ENCODE peak calls at places on chromosomes 13 and 19, in four cellular contexts. M is prostate gland, O is gastrocnemius medialis, A is uterus. G is an unnamed sample.

GRCh38 chr19:3054972-3055740 is 7.1 kb downstream of the TLE5 start:
- DNase-seq in M (peak), O (no peak), A (no peak), G (no peak)

GRCh38 chr13:79589605-79590511 is 108.9 kb downstream of the NDFIP2 start:
- DNase-seq in M (peak), O (no peak), A (no peak), G (peak)

GRCh38 chr19:17830567-17831418 is 9.5 kb upstream of the INSL3 start:
- DNase-seq in M (peak), O (no peak), A (peak), G (no peak)

GRCh38 chr19:56136362-56136761 is 4.7 kb upstream of the ZNF444 start:
- DNase-seq in M (no peak), O (no peak), A (no peak), G (no peak)

GRCh38 chr19:48708471-48708870 is 11.1 kb downstream of the MAMSTR start:
- DNase-seq in M (no peak), O (no peak), A (no peak), G (no peak)

GRCh38 chr13:20392530-20392929 is 133.1 kb downstream of the CRYL1 start:
- DNase-seq in M (no peak), O (no peak), A (no peak), G (no peak)

GRCh38 chr19:13652810-13653590 is 111.3 kb upstream of the MRI1 start:
- DNase-seq in M (no peak), O (no peak), A (no peak), G (no peak)

GRCh38 chr19:4556574-4557185 is 2.8 kb downstream of the SEMA6B start:
- DNase-seq in M (no peak), O (no peak), A (no peak), G (no peak)

GRCh38 chr19:48624791-48625723 is 5.8 kb downstream of the SPHK2 start:
- DNase-seq in M (no peak), O (no peak), A (no peak), G (no peak)

GRCh38 chr13:51154029-51154555 is 43.0 kb upstream of the C13orf42 start:
- DNase-seq in M (no peak), O (no peak), A (no peak), G (no peak)

GRCh38 chr13:37534181-37534580 is 64.4 kb downstream of the POSTN start:
- DNase-seq in M (no peak), O (no peak), A (no peak), G (no peak)

GRCh38 chr13:58587183-58587582 is 955.6 kb downstream of the PCDH17 start:
- DNase-seq in M (no peak), O (no peak), A (no peak), G (no peak)

GRCh38 chr13:112132142-112132541 is 65.2 kb downstream of the SOX1 start:
- DNase-seq in M (no peak), O (no peak), A (no peak), G (peak)

GRCh38 chr19:48635263-48635965 is 1.8 kb downstream of the DBP start:
- DNase-seq in M (peak), O (peak), A (peak), G (peak)

GRCh38 chr19:52748336-52748950 is 13.6 kb upstream of the ZNF611 start:
- DNase-seq in M (peak), O (no peak), A (peak), G (no peak)

GRCh38 chr13:90447034-90447734 is 900.3 kb upstream of the MIR17HG start:
- DNase-seq in M (no peak), O (no peak), A (no peak), G (no peak)

GRCh38 chr19:51489113-51489512 is 10.8 kb downstream of the CEACAM18 start:
- DNase-seq in M (no peak), O (no peak), A (no peak), G (peak)

GRCh38 chr13:60591348-60591747 is 194.3 kb downstream of the TDRD3 start:
- DNase-seq in M (no peak), O (no peak), A (no peak), G (no peak)

GRCh38 chr13:43006893-43007631 is 15.0 kb upstream of the EPSTI1 start:
- DNase-seq in M (no peak), O (no peak), A (no peak), G (no peak)

GRCh38 chr13:29754486-29754806 is 96.0 kb downstream of the UBL3 start:
- DNase-seq in M (no peak), O (no peak), A (no peak), G (no peak)

GRCh38 chr13:62678039-62678438 is 1262.4 kb upstream of the PCDH20 start:
- DNase-seq in M (no peak), O (no peak), A (no peak), G (no peak)

GRCh38 chr13:50991624-50992610 is 82.3 kb downstream of the RNASEH2B start:
- DNase-seq in M (no peak), O (no peak), A (no peak), G (no peak)

GRCh38 chr13:98738213-98738612 is 14.3 kb downstream of the SLC15A1 start:
- DNase-seq in M (no peak), O (no peak), A (no peak), G (no peak)

GRCh38 chr19:33767898-33768413 is 28.7 kb upstream of the KCTD15 start:
- DNase-seq in M (no peak), O (no peak), A (no peak), G (no peak)

GRCh38 chr19:40718774-40719391 is 2.0 kb downstream of the ITPKC start:
- DNase-seq in M (peak), O (peak), A (peak), G (peak)

GRCh38 chr13:24348797-24349515 is 39.6 kb downstream of the C1QTNF9 start:
- DNase-seq in M (peak), O (no peak), A (no peak), G (no peak)

GRCh38 chr19:48258350-48258749 is 2.6 kb upstream of the CARD8 start:
- DNase-seq in M (no peak), O (no peak), A (no peak), G (no peak)

GRCh38 chr13:95153647-95154405 is 147.4 kb downstream of the ABCC4 start:
- DNase-seq in M (no peak), O (no peak), A (no peak), G (no peak)

GRCh38 chr13:78182813-78183212 is 264.2 kb upstream of the EDNRB start:
- DNase-seq in M (no peak), O (no peak), A (no peak), G (no peak)

GRCh38 chr13:60765700-60766411 is 368.8 kb downstream of the TDRD3 start:
- DNase-seq in M (peak), O (no peak), A (no peak), G (no peak)

GRCh38 chr13:25135896-25136295 is 36.2 kb downstream of the AMER2 start:
- DNase-seq in M (no peak), O (no peak), A (no peak), G (no peak)

GRCh38 chr19:48596679-48597465 is 9.7 kb upstream of the SPACA4 start:
- DNase-seq in M (no peak), O (no peak), A (no peak), G (no peak)

GRCh38 chr19:37551123-37551993 is 43.2 kb downstream of the ZNF571 start:
- DNase-seq in M (no peak), O (no peak), A (no peak), G (no peak)

GRCh38 chr19:17404621-17405249 is 695 bp downstream of the BST2 start:
- DNase-seq in M (no peak), O (no peak), A (no peak), G (no peak)

GRCh38 chr13:45473627-45474026 is 8.9 kb downstream of the COG3 start:
- DNase-seq in M (no peak), O (no peak), A (no peak), G (no peak)

GRCh38 chr19:48325265-48325910 is at the start of gene EMP3:
- DNase-seq in M (peak), O (peak), A (peak), G (peak)

GRCh38 chr19:33040994-33041827 is 23.5 kb downstream of the RHPN2 start:
- DNase-seq in M (no peak), O (no peak), A (no peak), G (no peak)

GRCh38 chr13:73141292-73141771 is 82.5 kb downstream of the KLF5 start:
- DNase-seq in M (no peak), O (no peak), A (no peak), G (no peak)

GRCh38 chr13:79805317-79805716 is 324.4 kb downstream of the NDFIP2 start:
- DNase-seq in M (no peak), O (no peak), A (no peak), G (no peak)

GRCh38 chr19:7697721-7698287 is 4.1 kb downstream of the FCER2 start:
- DNase-seq in M (no peak), O (no peak), A (no peak), G (no peak)

GRCh38 chr19:7691497-7691896 is 10.4 kb downstream of the FCER2 start:
- DNase-seq in M (no peak), O (no peak), A (no peak), G (no peak)

GRCh38 chr19:7692417-7693088 is 9.4 kb downstream of the FCER2 start:
- DNase-seq in M (no peak), O (no peak), A (no peak), G (no peak)

GRCh38 chr19:7690779-7691258 is 10.2 kb downstream of the TRAPPC5 start:
- DNase-seq in M (no peak), O (no peak), A (no peak), G (no peak)

GRCh38 chr19:7694499-7694898 is 7.4 kb downstream of the FCER2 start:
- DNase-seq in M (no peak), O (no peak), A (no peak), G (no peak)
- TF ChIP-seq POLR2A in M (no peak), O (no peak), A (no peak), G (no peak)

DNA sequence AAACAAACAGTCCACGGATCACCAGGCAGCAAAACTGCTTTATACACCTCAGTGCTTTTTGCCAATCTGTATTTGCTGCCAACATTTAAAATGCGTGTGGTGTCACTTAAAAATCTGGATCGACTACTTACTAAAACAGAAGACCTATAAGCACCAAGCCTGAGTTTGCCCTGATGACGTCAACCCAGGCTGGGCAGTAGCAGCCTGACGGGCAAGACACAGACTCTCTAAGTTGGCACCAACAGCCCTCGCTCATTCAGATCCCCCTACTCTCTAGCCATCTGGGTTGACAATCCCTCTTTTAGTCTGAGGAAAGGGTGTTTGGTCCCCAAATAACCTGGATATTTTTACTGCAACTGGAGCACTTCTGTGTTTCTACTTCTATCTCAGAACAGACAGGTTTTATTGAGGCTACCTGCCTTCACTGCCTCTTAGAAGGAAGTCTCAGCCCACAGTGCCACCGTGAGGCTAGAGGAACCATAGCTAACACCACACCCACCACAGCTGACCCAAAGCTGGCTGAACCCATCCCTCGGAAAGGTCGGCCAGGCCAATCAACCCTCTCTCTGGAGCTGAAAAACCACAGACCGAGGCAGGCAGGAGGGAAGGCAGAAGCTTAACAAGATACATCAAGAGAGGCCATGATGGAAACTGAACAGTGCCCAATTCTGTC is 6.9 kb downstream of the SUGP2 start:
- DNase-seq in M (peak), O (no peak), A (no peak), G (no peak)
- TF ChIP-seq CTCF in M (no peak), O (no peak), A (no peak), G (no peak)

GRCh38 chr19:11010041-11010440 is 49.2 kb downstream of the SMARCA4 start:
- DNase-seq in M (no peak), O (no peak), A (no peak), G (no peak)
- H3K4me3 ChIP-seq in M (no peak), O (no peak), A (no peak), G (no peak)

DNA sequence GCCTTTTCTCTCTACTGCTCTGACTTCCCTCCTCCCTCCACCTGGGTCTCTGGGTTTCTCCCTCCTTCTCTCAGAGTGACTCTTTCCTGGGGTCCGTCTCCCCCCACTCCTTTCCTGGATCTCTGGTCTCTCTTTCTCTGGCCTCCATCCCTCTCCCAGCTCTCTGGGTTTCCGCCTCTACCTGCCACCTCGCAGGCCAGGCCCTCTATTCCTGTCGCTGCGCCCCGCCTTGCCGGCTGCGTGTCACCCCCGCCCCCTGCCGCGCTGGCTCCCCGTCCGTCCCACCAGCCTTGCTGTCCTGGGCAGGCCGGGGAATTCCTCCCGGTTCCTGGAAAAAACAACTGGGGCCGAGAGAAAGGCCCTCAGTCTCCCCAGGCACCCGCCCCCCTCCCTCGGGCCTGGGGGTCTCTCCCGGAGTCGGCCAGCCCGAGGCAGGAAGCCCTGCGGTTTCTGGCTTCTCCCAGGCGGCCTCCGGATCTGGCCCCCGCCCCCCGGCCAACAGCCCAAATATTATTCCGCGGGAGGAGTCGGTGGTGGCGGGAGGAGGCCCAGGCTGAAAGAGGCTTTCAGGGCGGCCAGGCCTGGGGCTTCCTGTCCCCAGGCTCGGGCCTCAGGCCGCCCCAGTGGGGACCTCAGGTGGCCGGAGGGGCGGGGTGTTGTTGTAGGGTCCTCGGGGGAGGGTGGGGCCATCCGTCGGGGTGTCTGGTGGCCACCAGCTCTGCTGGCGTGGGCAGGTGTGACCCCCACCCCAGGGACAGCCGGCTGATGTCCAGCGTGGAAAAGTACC is 9.3 kb downstream of the IRF2BP1 start:
- DNase-seq in M (peak), O (no peak), A (no peak), G (no peak)
- TF ChIP-seq POLR2A in M (peak), O (no peak), A (no peak), G (no peak)

DNA sequence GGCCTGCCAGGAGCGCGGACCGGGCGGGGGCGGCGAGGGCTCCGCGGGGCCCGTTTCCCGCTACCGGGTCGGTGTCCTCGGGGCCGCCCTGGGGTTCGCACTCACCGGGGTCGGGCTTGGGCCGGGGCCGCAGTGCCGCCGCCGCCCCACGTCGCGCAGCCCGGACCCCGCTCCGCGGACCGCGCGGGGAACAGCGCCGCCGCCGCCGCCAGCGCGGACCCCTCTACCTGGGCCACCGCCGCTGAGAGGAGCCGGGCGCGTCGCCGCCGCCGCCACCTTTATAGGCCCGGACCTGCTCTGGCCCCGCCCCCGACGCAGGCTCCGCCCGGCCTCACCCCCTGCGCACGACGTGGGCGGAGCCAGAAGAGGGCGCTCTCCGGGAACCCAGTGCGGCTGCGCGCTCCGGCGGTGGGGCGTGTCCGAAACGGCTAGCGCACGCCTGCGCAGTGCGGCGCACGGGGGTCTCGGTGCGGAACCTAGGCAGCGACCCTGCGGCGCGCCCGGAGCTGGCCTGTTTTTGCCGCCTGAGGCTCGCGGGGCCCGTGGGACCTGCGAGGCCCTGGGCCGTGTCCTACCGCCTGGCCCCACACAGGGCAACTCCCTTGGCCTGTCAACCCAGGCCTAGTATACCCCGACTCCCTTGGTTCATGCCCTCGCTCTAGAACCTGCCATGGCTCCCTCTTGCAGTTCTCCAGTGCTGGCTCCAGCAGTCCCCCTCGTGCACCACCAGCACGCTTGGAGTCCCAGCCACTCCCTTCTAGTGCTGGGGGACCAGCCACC is at the start of gene MKNK2:
- DNase-seq in M (peak), O (peak), A (peak), G (peak)
- TF ChIP-seq CTCF in M (peak), O (peak), A (peak), G (no peak)

GRCh38 chr13:52847682-52848432 is 583 bp downstream of the PCDH8 start:
- DNase-seq in M (no peak), O (no peak), A (no peak), G (no peak)
- H3K4me3 ChIP-seq in M (no peak), O (peak), A (no peak), G (no peak)

GRCh38 chr13:107553838-107554237 is 661.5 kb downstream of the LIG4 start:
- DNase-seq in M (no peak), O (no peak), A (no peak), G (no peak)
- TF ChIP-seq POLR2A in M (no peak), O (no peak), A (no peak), G (no peak)